ENCODE peak calls at places on chromosomes 5 and 9, in eight cellular contexts. B is glutamatergic neuron, Y is AG09319, L is kidney epithelial cell, N is dorsolateral prefrontal cortex, F is astrocyte of the spinal cord, I is tibial artery, V is NB4. J is an unnamed sample.

GRCh38 chr5:27336817-27337216 is 298.4 kb upstream of the CDH9 start:
- DNase-seq in B (no peak), Y (no peak), L (no peak), N (no peak), F (no peak), I (no peak), V (no peak), J (no peak)

GRCh38 chr9:91643474-91644102 is 220.0 kb upstream of the NFIL3 start:
- DNase-seq in B (no peak), Y (no peak), L (no peak), N (no peak), F (no peak), I (no peak), V (no peak), J (no peak)

GRCh38 chr5:16894236-16895057 is 41.6 kb downstream of the MYO10 start:
- DNase-seq in B (no peak), Y (no peak), L (peak), N (no peak), F (peak), I (no peak), V (no peak), J (peak)

GRCh38 chr9:115941561-115942315 is 211.9 kb upstream of the PAPPA start:
- DNase-seq in B (no peak), Y (no peak), L (no peak), N (no peak), F (peak), I (no peak), V (no peak), J (no peak)

GRCh38 chr5:10704949-10705621 is 55.9 kb downstream of the DAP start:
- DNase-seq in B (no peak), Y (no peak), L (peak), N (no peak), F (peak), I (no peak), V (peak), J (no peak)

GRCh38 chr9:105332471-105332870 is 88.0 kb downstream of the SLC44A1 start:
- DNase-seq in B (no peak), Y (no peak), L (no peak), N (no peak), F (no peak), I (no peak), V (no peak), J (no peak)

GRCh38 chr5:92922231-92922967 is 658.6 kb downstream of the NR2F1-AS1 start:
- DNase-seq in B (no peak), Y (no peak), L (no peak), N (no peak), F (peak), I (no peak), V (no peak), J (no peak)

GRCh38 chr9:6356904-6357303 is 28.7 kb downstream of the TPD52L3 start:
- DNase-seq in B (no peak), Y (no peak), L (no peak), N (no peak), F (no peak), I (no peak), V (peak), J (no peak)

GRCh38 chr9:96618209-96619108 is 1.2 kb downstream of the CDC14B start:
- DNase-seq in B (peak), Y (no peak), L (no peak), N (peak), F (peak), I (peak), V (peak), J (no peak)

GRCh38 chr5:154652746-154653417 is 102.3 kb upstream of the LARP1 start:
- DNase-seq in B (no peak), Y (no peak), L (no peak), N (no peak), F (no peak), I (no peak), V (no peak), J (no peak)

GRCh38 chr9:137127301-137128157 is 11.4 kb upstream of the GRIN1 start:
- DNase-seq in B (peak), Y (no peak), L (no peak), N (no peak), F (no peak), I (no peak), V (peak), J (no peak)

GRCh38 chr5:158727108-158727507 is 372.6 kb downstream of the EBF1 start:
- DNase-seq in B (no peak), Y (no peak), L (no peak), N (no peak), F (no peak), I (no peak), V (no peak), J (no peak)

GRCh38 chr5:113612060-113612496 is 98.6 kb downstream of the YTHDC2 start:
- DNase-seq in B (no peak), Y (no peak), L (peak), N (no peak), F (peak), I (no peak), V (peak), J (no peak)

GRCh38 chr5:124383693-124384092 is 362.7 kb downstream of the ZNF608 start:
- DNase-seq in B (no peak), Y (no peak), L (no peak), N (no peak), F (no peak), I (no peak), V (no peak), J (no peak)

GRCh38 chr9:127937383-127938297 is at the start of gene DPM2:
- DNase-seq in B (peak), Y (peak), L (peak), N (peak), F (peak), I (peak), V (peak), J (no peak)
- TF ChIP-seq CTCF in B (no peak), Y (no peak), L (no peak), N (no peak), F (no peak), I (no peak), V (no peak), J (no peak)

DNA sequence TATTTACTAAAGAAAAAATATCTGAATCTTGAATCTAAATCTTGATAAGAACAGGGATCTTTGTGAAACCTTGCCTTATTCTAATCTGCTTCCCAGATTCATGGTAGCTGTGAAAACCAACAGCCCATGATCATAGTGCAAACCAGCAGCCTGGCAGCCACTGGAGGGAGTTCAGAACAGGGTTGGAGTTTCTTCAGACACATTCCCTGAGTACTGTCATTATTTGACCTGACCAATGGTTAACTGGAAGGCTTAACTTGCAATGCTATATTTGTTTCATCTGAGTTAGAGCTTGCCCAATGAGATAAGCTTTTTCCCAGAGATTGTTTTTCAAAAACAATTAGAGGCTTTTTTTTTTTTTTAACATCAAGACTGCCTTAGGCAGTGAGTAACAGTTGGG is 47.8 kb downstream of the LOX start:
- DNase-seq in B (no peak), Y (no peak), L (no peak), N (no peak), F (no peak), I (no peak), V (no peak), J (no peak)
- TF ChIP-seq CTCF in B (no peak), Y (peak), L (peak), N (no peak), F (peak), I (no peak), V (no peak), J (no peak)

DNA sequence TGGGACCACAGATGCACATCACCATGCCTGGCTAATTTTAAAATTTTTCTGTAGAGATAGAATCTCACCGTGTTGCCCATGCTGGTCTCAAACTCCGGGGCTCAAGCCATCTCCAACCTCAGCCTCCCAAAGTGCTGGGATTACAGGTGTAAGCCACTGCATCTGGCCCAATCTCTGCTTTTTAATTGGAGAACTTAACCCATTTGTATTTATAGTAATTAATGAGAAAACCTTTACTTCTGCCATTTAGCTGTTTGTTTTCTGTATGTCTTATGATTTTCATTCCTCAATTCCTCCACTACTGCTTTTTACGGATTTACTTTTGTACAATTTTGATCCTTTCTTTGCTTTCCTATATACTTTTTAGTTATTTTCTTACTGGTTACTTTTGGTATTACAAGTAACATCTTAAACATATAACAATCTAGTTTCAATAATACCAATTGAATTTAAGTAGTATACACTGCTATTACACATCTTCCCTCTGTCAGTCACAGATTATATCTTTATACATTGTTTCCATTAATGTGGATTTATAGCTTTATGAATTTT is 26.1 kb downstream of the RALGDS start:
- DNase-seq in B (no peak), Y (no peak), L (no peak), N (no peak), F (no peak), I (no peak), V (no peak), J (no peak)
- TF ChIP-seq CTCF in B (peak), Y (no peak), L (no peak), N (no peak), F (no peak), I (no peak), V (no peak), J (no peak)

DNA sequence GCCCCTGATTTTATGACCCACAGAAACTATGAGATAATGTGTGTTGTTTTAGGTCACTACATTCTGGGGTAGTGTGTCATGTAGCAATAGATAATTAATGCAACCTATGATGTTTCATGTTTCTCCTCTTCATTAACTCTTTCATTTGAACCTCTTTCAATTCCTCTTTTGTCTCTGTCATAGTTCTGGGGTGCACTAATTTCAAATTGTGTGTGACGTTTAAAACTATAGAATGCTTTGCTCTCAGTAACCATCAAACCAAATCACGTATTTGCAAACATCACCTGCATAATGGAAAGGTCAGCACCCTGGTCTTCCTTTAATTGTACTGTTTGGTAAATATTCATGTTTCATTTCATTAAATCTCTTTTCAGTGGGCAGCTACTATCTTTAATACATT is 621.6 kb downstream of the TLR4 start:
- DNase-seq in B (no peak), Y (no peak), L (no peak), N (no peak), F (no peak), I (no peak), V (no peak), J (no peak)
- TF ChIP-seq CTCF in B (no peak), Y (no peak), L (no peak), N (no peak), F (no peak), I (no peak), V (no peak), J (no peak)

GRCh38 chr9:37325778-37326177 is 96.7 kb upstream of the GRHPR start:
- DNase-seq in B (no peak), Y (no peak), L (no peak), N (no peak), F (no peak), I (no peak), V (no peak), J (no peak)

GRCh38 chr9:37327553-37327952 is 94.9 kb upstream of the GRHPR start:
- DNase-seq in B (no peak), Y (no peak), L (no peak), N (no peak), F (no peak), I (no peak), V (no peak), J (no peak)

GRCh38 chr9:37331871-37332270 is 90.6 kb upstream of the GRHPR start:
- DNase-seq in B (no peak), Y (no peak), L (no peak), N (no peak), F (no peak), I (no peak), V (no peak), J (no peak)

GRCh38 chr9:37329576-37329975 is 92.9 kb upstream of the GRHPR start:
- DNase-seq in B (no peak), Y (no peak), L (no peak), N (no peak), F (peak), I (no peak), V (peak), J (no peak)

DNA sequence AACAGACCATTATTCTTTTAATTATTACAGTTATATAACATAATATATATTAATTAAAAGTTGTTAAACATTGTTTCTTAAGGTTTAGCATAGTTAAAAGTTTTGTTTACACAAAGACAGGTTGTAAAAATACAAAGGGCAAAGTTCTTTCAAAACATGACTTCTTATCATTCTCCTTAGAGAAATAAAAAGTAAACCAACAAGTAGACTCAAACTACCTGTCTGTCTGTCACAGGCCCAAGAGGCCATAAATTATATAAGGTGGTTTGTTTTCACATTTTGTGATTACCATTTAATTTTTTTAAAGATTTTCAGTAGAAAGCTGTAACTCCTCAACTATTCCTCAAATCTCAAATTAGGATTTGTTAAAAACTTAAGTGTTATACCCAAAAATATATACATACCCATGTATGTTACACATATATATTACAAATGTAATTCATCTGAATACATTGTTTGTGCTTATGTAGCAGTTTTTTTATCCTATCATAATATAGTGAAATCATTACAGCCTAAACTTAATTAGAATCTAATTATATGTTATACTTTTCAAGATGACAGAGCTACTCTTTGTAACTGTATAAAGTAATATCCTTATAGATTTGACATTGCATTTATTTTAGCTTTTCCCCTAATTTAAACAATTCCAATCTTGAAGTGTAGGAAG is 93.8 kb upstream of the GRHPR start:
- DNase-seq in B (no peak), Y (no peak), L (no peak), N (no peak), F (no peak), I (no peak), V (no peak), J (no peak)
- TF ChIP-seq CTCF in B (no peak), Y (no peak), L (no peak), N (no peak), F (no peak), I (no peak), V (no peak), J (no peak)

DNA sequence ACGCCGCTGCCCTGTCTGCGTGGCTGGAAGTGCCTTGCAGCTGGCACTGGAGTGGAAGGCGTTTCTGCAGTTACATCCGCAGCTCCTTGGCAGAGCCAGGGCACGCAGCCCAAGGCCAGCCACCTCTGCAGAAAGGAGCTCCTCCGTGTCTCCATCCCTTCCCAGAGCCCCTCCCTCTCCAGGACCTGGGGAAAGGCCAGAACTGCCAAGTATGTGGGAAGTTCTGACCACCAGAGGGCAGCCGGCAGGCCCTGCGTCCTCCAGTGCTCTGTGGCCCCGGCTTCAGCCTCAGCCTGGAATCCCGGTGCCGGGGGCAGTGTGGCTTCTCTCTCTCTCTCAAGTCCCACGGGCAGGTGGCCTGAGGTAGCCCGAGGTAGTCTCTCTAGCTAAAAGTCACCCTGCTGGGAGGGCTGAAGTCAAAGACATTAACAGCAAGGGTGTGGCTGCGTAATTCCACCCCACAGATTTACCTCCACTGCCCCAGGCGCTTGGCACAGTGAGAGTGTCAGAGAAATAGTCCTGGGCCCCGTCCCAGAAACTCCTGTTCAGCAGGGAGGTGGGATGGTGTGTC is 101.7 kb upstream of the FCN2 start:
- DNase-seq in B (peak), Y (peak), L (no peak), N (peak), F (peak), I (peak), V (peak), J (no peak)
- TF ChIP-seq CTCF in B (peak), Y (peak), L (peak), N (peak), F (peak), I (peak), V (peak), J (peak)

GRCh38 chr9:124392855-124393460 is 22.3 kb downstream of the PSMB7 start:
- DNase-seq in B (peak), Y (peak), L (peak), N (peak), F (peak), I (no peak), V (peak), J (peak)
- TF ChIP-seq CTCF in B (no peak), Y (peak), L (peak), N (peak), F (peak), I (no peak), V (peak), J (peak)

GRCh38 chr5:64505769-64506566 is at the start of gene RGS7BP:
- DNase-seq in B (peak), Y (no peak), L (no peak), N (peak), F (peak), I (peak), V (no peak), J (no peak)
- TF ChIP-seq CTCF in B (no peak), Y (no peak), L (no peak), N (no peak), F (no peak), I (peak), V (no peak), J (peak)

DNA sequence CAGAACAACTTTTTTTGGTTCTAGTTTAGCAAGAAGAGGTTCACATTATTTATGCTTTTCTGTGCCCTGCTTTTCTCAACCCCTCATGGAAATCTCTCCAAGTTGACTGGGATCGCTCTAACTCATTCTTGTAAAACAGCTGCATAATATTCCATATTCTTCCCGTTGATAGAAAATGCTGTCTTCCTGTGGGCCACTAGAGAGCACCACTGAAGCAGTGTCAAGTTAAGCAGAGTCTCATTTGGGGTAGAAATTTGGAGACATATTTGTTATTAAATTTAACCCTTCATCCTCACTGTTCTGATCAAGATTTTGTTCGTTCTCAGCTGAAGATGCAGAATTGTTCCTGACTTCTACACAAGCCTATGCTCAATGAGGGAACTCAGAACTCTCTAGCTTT is 140.1 kb downstream of the CEMIP2 start:
- DNase-seq in B (no peak), Y (no peak), L (no peak), N (no peak), F (no peak), I (no peak), V (peak), J (no peak)
- TF ChIP-seq CTCF in B (no peak), Y (peak), L (no peak), N (no peak), F (peak), I (no peak), V (peak), J (peak)